ENCODE peak calls at places on chromosomes 6 and 20, in seven cellular contexts. H is IMR-90, Z is thoracic aorta, V is tibial artery, F is GM13976, Q is AG04450, J is natural killer cell. W is an unnamed sample.

GRCh38 chr6:151009576-151009975 is 144.1 kb downstream of the MTHFD1L start:
- DNase-seq in H (no peak), Z (no peak), V (no peak), F (no peak), Q (no peak), J (no peak), W (no peak)

GRCh38 chr6:11536795-11537194 is 754 bp upstream of the TMEM170B start:
- DNase-seq in H (no peak), Z (no peak), V (no peak), F (no peak), Q (no peak), J (no peak), W (no peak)

GRCh38 chr20:18314786-18315406 is 26.6 kb downstream of the ZNF133 start:
- DNase-seq in H (peak), Z (no peak), V (no peak), F (no peak), Q (peak), J (no peak), W (no peak)

GRCh38 chr6:16991981-16992629 is 109.7 kb upstream of the STMND1 start:
- DNase-seq in H (no peak), Z (no peak), V (no peak), F (no peak), Q (no peak), J (no peak), W (no peak)

GRCh38 chr6:307874-308273 is 15.6 kb downstream of the DUSP22 start:
- DNase-seq in H (no peak), Z (no peak), V (peak), F (no peak), Q (no peak), J (no peak), W (no peak)

GRCh38 chr6:154039231-154039842 is at the start of gene OPRM1:
- DNase-seq in H (no peak), Z (no peak), V (peak), F (peak), Q (no peak), J (no peak), W (no peak)

GRCh38 chr6:167491403-167492095 is 166.7 kb downstream of the TTLL2 start:
- DNase-seq in H (no peak), Z (no peak), V (no peak), F (no peak), Q (no peak), J (no peak), W (no peak)

GRCh38 chr6:16749516-16750485 is 11.5 kb downstream of the ATXN1 start:
- DNase-seq in H (peak), Z (no peak), V (no peak), F (no peak), Q (no peak), J (no peak), W (no peak)

GRCh38 chr6:36350681-36351091 is 14.0 kb upstream of the BNIP5 start:
- DNase-seq in H (peak), Z (no peak), V (no peak), F (no peak), Q (peak), J (no peak), W (no peak)

GRCh38 chr6:136752554-136752953 is 39.7 kb downstream of the MAP3K5 start:
- DNase-seq in H (no peak), Z (no peak), V (no peak), F (no peak), Q (no peak), J (no peak), W (no peak)

GRCh38 chr20:15899972-15900371 is 673.3 kb downstream of the KIF16B start:
- DNase-seq in H (no peak), Z (no peak), V (no peak), F (no peak), Q (no peak), J (no peak), W (no peak)

GRCh38 chr6:143536461-143536865 is 24.9 kb upstream of the FUCA2 start:
- DNase-seq in H (peak), Z (no peak), V (peak), F (peak), Q (no peak), J (no peak), W (no peak)

GRCh38 chr20:51542033-51542893 is at the start of gene NFATC2:
- DNase-seq in H (no peak), Z (no peak), V (no peak), F (peak), Q (no peak), J (peak), W (no peak)

GRCh38 chr6:143513410-143513809 is 1.9 kb upstream of the FUCA2 start:
- DNase-seq in H (no peak), Z (no peak), V (no peak), F (peak), Q (no peak), J (no peak), W (no peak)

GRCh38 chr20:41004561-41005360 is 23.9 kb upstream of the TOP1 start:
- DNase-seq in H (peak), Z (no peak), V (peak), F (no peak), Q (no peak), J (no peak), W (no peak)

GRCh38 chr20:47676219-47676721 is 109.0 kb downstream of the SULF2 start:
- DNase-seq in H (no peak), Z (no peak), V (peak), F (peak), Q (no peak), J (no peak), W (no peak)

GRCh38 chr6:10658910-10659696 is 35.3 kb downstream of the C6orf52 start:
- DNase-seq in H (no peak), Z (no peak), V (no peak), F (no peak), Q (no peak), J (no peak), W (no peak)

GRCh38 chr20:57397004-57397692 is 6.0 kb downstream of the RBM38 start:
- DNase-seq in H (no peak), Z (no peak), V (no peak), F (peak), Q (no peak), J (no peak), W (no peak)

GRCh38 chr20:19996970-19997369 is 20.2 kb upstream of the NAA20 start:
- DNase-seq in H (no peak), Z (no peak), V (no peak), F (no peak), Q (no peak), J (no peak), W (no peak)

GRCh38 chr6:136347847-136348246 is 58.2 kb upstream of the BCLAF1 start:
- DNase-seq in H (no peak), Z (no peak), V (no peak), F (no peak), Q (no peak), J (no peak), W (peak)

GRCh38 chr20:19907326-19908056 is 109.7 kb upstream of the NAA20 start:
- DNase-seq in H (no peak), Z (no peak), V (no peak), F (no peak), Q (no peak), J (no peak), W (no peak)

GRCh38 chr20:45817652-45818194 is 5.3 kb downstream of the UBE2C start:
- DNase-seq in H (peak), Z (no peak), V (no peak), F (no peak), Q (peak), J (no peak), W (no peak)

GRCh38 chr6:69835414-69836179 is 30.8 kb upstream of the COL19A1 start:
- DNase-seq in H (peak), Z (no peak), V (no peak), F (peak), Q (peak), J (no peak), W (no peak)

GRCh38 chr20:34680586-34680985 is 3.7 kb upstream of the PIGU start:
- DNase-seq in H (no peak), Z (no peak), V (no peak), F (no peak), Q (no peak), J (no peak), W (no peak)

GRCh38 chr20:32053648-32054047 is 1.6 kb downstream of the HCK start:
- DNase-seq in H (no peak), Z (no peak), V (no peak), F (no peak), Q (no peak), J (no peak), W (no peak)

GRCh38 chr6:112571486-112571885 is 224.4 kb downstream of the RFPL4B start:
- DNase-seq in H (peak), Z (no peak), V (peak), F (no peak), Q (no peak), J (no peak), W (no peak)

GRCh38 chr6:11650297-11650696 is 112.7 kb downstream of the TMEM170B start:
- DNase-seq in H (peak), Z (no peak), V (no peak), F (no peak), Q (peak), J (no peak), W (no peak)

GRCh38 chr20:17657898-17658647 is 24.0 kb downstream of the RRBP1 start:
- DNase-seq in H (no peak), Z (no peak), V (peak), F (peak), Q (no peak), J (no peak), W (no peak)

GRCh38 chr20:50015993-50016770 is 33.4 kb downstream of the SNAI1 start:
- DNase-seq in H (no peak), Z (no peak), V (no peak), F (no peak), Q (no peak), J (no peak), W (no peak)

GRCh38 chr20:32849577-32849976 is 9.1 kb upstream of the EFCAB8 start:
- DNase-seq in H (no peak), Z (no peak), V (no peak), F (no peak), Q (no peak), J (no peak), W (no peak)

GRCh38 chr6:163164175-163164900 is 250.2 kb upstream of the QKI start:
- DNase-seq in H (no peak), Z (no peak), V (no peak), F (no peak), Q (no peak), J (no peak), W (no peak)

GRCh38 chr20:38660429-38660828 is 58.8 kb downstream of the ARHGAP40 start:
- DNase-seq in H (no peak), Z (no peak), V (no peak), F (no peak), Q (no peak), J (no peak), W (no peak)

GRCh38 chr20:6663104-6663503 is 104.4 kb upstream of the BMP2 start:
- DNase-seq in H (no peak), Z (no peak), V (no peak), F (no peak), Q (no peak), J (no peak), W (no peak)

GRCh38 chr20:61262036-61262435 is 10.0 kb downstream of the CDH4 start:
- DNase-seq in H (no peak), Z (no peak), V (no peak), F (no peak), Q (no peak), J (no peak), W (no peak)

GRCh38 chr20:13947719-13948118 is 42.7 kb downstream of the SEL1L2 start:
- DNase-seq in H (no peak), Z (no peak), V (no peak), F (no peak), Q (no peak), J (no peak), W (no peak)

GRCh38 chr20:13953227-13953626 is 37.2 kb downstream of the SEL1L2 start:
- DNase-seq in H (no peak), Z (no peak), V (no peak), F (no peak), Q (no peak), J (no peak), W (no peak)
- TF ChIP-seq CTCF in H (no peak), Z (no peak), V (no peak), F (no peak), Q (no peak), J (no peak), W (no peak)

GRCh38 chr6:166464418-166465400 is 82.0 kb upstream of the MPC1 start:
- DNase-seq in H (no peak), Z (no peak), V (peak), F (no peak), Q (no peak), J (no peak), W (no peak)

GRCh38 chr6:166464068-166464410 is 81.3 kb upstream of the MPC1 start:
- DNase-seq in H (no peak), Z (no peak), V (peak), F (no peak), Q (no peak), J (no peak), W (no peak)

GRCh38 chr6:166467436-166468000 is 84.8 kb upstream of the MPC1 start:
- DNase-seq in H (no peak), Z (no peak), V (no peak), F (no peak), Q (no peak), J (no peak), W (no peak)

GRCh38 chr6:166466178-166467122 is 83.7 kb upstream of the MPC1 start:
- DNase-seq in H (peak), Z (no peak), V (peak), F (no peak), Q (peak), J (no peak), W (peak)

GRCh38 chr6:166465671-166466087 is 82.9 kb upstream of the MPC1 start:
- DNase-seq in H (peak), Z (no peak), V (no peak), F (no peak), Q (no peak), J (no peak), W (no peak)
- TF ChIP-seq CTCF in H (peak), Z (no peak), V (no peak), F (no peak), Q (peak), J (no peak), W (no peak)

GRCh38 chr6:41805830-41806774 is 18.6 kb downstream of the TOMM6 start:
- DNase-seq in H (no peak), Z (no peak), V (no peak), F (no peak), Q (no peak), J (no peak), W (no peak)

GRCh38 chr6:41796474-41796873 is 9.0 kb downstream of the TOMM6 start:
- DNase-seq in H (no peak), Z (no peak), V (no peak), F (no peak), Q (no peak), J (no peak), W (no peak)

GRCh38 chr6:41799517-41799916 is 12.0 kb downstream of the TOMM6 start:
- DNase-seq in H (no peak), Z (no peak), V (no peak), F (no peak), Q (no peak), J (no peak), W (no peak)

GRCh38 chr6:41798901-41799300 is 11.4 kb downstream of the TOMM6 start:
- DNase-seq in H (no peak), Z (no peak), V (no peak), F (no peak), Q (no peak), J (no peak), W (no peak)

DNA sequence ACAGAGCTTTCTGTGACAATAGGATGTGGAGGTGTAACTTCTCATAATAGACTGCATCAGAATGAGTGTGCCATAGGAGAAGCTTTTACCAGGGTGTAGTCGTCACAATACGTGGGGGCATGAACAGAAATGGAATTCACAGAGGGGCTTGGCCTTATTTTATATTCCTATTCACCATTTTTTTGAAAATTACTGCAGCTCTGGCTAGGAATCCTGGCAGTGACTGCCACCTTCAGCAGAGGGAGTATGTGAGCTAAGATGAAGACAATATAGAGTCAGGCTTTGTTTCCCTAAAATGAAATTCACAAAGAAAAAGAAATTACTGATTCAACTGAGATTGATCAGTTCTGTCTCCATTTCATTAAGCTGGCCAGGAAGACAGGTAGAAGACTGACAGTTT is 13.9 kb downstream of the TOMM6 start:
- DNase-seq in H (peak), Z (no peak), V (no peak), F (no peak), Q (no peak), J (no peak), W (no peak)
- TF ChIP-seq CTCF in H (peak), Z (no peak), V (no peak), F (peak), Q (peak), J (no peak), W (peak)

DNA sequence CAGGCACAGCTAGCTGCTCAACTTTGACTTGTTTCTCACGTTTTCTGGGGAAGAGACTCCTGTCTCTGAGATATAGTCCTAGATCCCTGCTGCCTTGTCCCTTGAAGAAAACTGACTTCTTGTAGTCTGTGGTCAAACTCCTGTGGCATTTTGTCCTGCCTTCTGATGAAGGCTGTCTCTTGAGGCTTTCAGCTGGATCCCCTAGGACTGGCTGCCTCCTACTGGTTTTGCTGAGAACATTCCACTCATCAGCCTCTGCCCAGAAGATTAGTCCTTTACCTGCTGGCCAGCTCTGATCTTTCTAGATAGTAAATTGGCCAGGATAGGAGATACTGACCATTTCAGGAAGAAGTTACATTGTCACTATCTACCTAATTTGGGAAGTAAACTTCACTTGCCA is 71.9 kb upstream of the CNR1 start:
- DNase-seq in H (no peak), Z (no peak), V (no peak), F (peak), Q (no peak), J (no peak), W (no peak)
- TF ChIP-seq CTCF in H (no peak), Z (no peak), V (peak), F (peak), Q (no peak), J (no peak), W (no peak)

GRCh38 chr6:28603920-28604319 is 78.2 kb downstream of the GPX5 start:
- DNase-seq in H (no peak), Z (no peak), V (no peak), F (no peak), Q (no peak), J (no peak), W (no peak)

GRCh38 chr6:28607990-28608389 is 82.3 kb downstream of the GPX5 start:
- DNase-seq in H (no peak), Z (no peak), V (no peak), F (no peak), Q (no peak), J (no peak), W (no peak)

GRCh38 chr6:28609672-28610071 is 84.0 kb downstream of the GPX5 start:
- DNase-seq in H (no peak), Z (no peak), V (no peak), F (no peak), Q (no peak), J (no peak), W (no peak)

GRCh38 chr6:28606424-28607391 is 81.0 kb downstream of the GPX5 start:
- DNase-seq in H (peak), Z (no peak), V (no peak), F (peak), Q (no peak), J (no peak), W (no peak)
- TF ChIP-seq CTCF in H (peak), Z (no peak), V (no peak), F (no peak), Q (peak), J (no peak), W (no peak)